ENCODE peak calls at places on chromosome 22, in ten cellular contexts. Y is transverse colon, T is anterior cingulate cortex, P is NCI-H748 treated with DMSO at 0.1 percent for 48 hours, M is Kasumi-1, A is neural crest cell, K is IMR-90, R is AML-193, J is cardiac muscle cell, V is C1 segment of cervical spinal cord. C is an unnamed sample.

GRCh38 chr22:21823740-21824438 is 43.6 kb downstream of the MAPK1 start:
- DNase-seq in Y (no peak), T (no peak), P (no peak), M (no peak), A (no peak), K (peak; percentile 63), R (no peak), J (peak; percentile 19), V (no peak), C (peak; percentile 54)

GRCh38 chr22:46687045-46687444 is 51.0 kb downstream of the CERK start:
- DNase-seq in Y (no peak), T (no peak), P (no peak), M (no peak), A (no peak), K (no peak), R (no peak), J (no peak), V (no peak), C (no peak)

GRCh38 chr22:26536056-26536761 is 23.9 kb upstream of the TFIP11 start:
- DNase-seq in Y (no peak), T (no peak), P (no peak), M (no peak), A (no peak), K (no peak), R (no peak), J (no peak), V (no peak), C (no peak)

GRCh38 chr22:26589845-26590524 is at the start of gene TPST2:
- DNase-seq in Y (peak; percentile 85), T (peak; percentile 53), P (peak; percentile 33), M (peak; percentile 60), A (peak; percentile 70), K (peak; percentile 65), R (peak; percentile 59), J (peak; percentile 83), V (peak; percentile 22), C (peak; percentile 79)

GRCh38 chr22:39432361-39432811 is 24.4 kb upstream of the MGAT3 start:
- DNase-seq in Y (no peak), T (no peak), P (no peak), M (no peak), A (peak; percentile 26), K (no peak), R (no peak), J (no peak), V (no peak), C (no peak)

GRCh38 chr22:50622723-50623327 is 5.1 kb downstream of the ARSA start:
- DNase-seq in Y (peak; percentile 93), T (no peak), P (peak; percentile 62), M (no peak), A (no peak), K (no peak), R (no peak), J (no peak), V (no peak), C (no peak)

GRCh38 chr22:42688241-42688913 is 32.3 kb downstream of the A4GALT start:
- DNase-seq in Y (peak; percentile 78), T (no peak), P (peak; percentile 16), M (no peak), A (peak; percentile 36), K (peak; percentile 93), R (no peak), J (peak; percentile 97), V (peak; percentile 28), C (peak; percentile 98)

GRCh38 chr22:44158766-44159165 is 22.0 kb upstream of the PARVG start:
- DNase-seq in Y (no peak), T (no peak), P (no peak), M (no peak), A (no peak), K (no peak), R (no peak), J (no peak), V (no peak), C (no peak)

GRCh38 chr22:41532908-41533825 is 11.1 kb downstream of the POLR3H start:
- DNase-seq in Y (peak; percentile 82), T (peak; percentile 51), P (peak; percentile 23), M (peak; percentile 69), A (peak; percentile 78), K (peak; percentile 58), R (peak; percentile 38), J (peak; percentile 70), V (peak; percentile 27), C (peak; percentile 65)

GRCh38 chr22:43886231-43886630 is 5.6 kb downstream of the PNPLA5 start:
- DNase-seq in Y (no peak), T (no peak), P (no peak), M (no peak), A (no peak), K (no peak), R (no peak), J (no peak), V (no peak), C (no peak)

GRCh38 chr22:50612168-50612714 is 11.6 kb downstream of the MAPK8IP2 start:
- DNase-seq in Y (no peak), T (no peak), P (no peak), M (no peak), A (no peak), K (no peak), R (no peak), J (no peak), V (no peak), C (no peak)

GRCh38 chr22:24051568-24051967 is 40.5 kb downstream of the CABIN1 start:
- DNase-seq in Y (no peak), T (no peak), P (no peak), M (no peak), A (no peak), K (no peak), R (no peak), J (no peak), V (no peak), C (no peak)

GRCh38 chr22:47837703-47838102 is 1075.3 kb downstream of the TBC1D22A start:
- DNase-seq in Y (no peak), T (no peak), P (peak; percentile 16), M (peak; percentile 12), A (no peak), K (no peak), R (peak; percentile 12), J (peak; percentile 12), V (no peak), C (peak; percentile 41)

GRCh38 chr22:42964994-42965699 is 49.8 kb downstream of the PACSIN2 start:
- DNase-seq in Y (no peak), T (no peak), P (peak; percentile 64), M (peak; percentile 51), A (no peak), K (peak; percentile 45), R (no peak), J (no peak), V (no peak), C (no peak)

GRCh38 chr22:45096256-45096907 is 67.3 kb upstream of the NUP50 start:
- DNase-seq in Y (peak; percentile 61), T (peak; percentile 12), P (peak; percentile 48), M (peak; percentile 73), A (peak; percentile 64), K (peak; percentile 58), R (peak; percentile 58), J (peak; percentile 67), V (peak; percentile 3), C (peak; percentile 66)

GRCh38 chr22:26364066-26365015 is 64.7 kb upstream of the ASPHD2 start:
- DNase-seq in Y (peak; percentile 54), T (no peak), P (peak; percentile 71), M (peak; percentile 90), A (peak; percentile 62), K (peak; percentile 80), R (peak; percentile 87), J (peak; percentile 87), V (peak; percentile 1), C (peak; percentile 83)

GRCh38 chr22:17633217-17633997 is 4.9 kb upstream of the ATP6V1E1 start:
- DNase-seq in Y (no peak), T (no peak), P (no peak), M (no peak), A (no peak), K (peak; percentile 92), R (no peak), J (peak; percentile 81), V (no peak), C (peak; percentile 85)

GRCh38 chr22:39317084-39317755 is 2.2 kb downstream of the RPL3 start:
- DNase-seq in Y (peak; percentile 60), T (no peak), P (no peak), M (no peak), A (no peak), K (no peak), R (no peak), J (no peak), V (no peak), C (no peak)

GRCh38 chr22:39493759-39494158 is 8.3 kb upstream of the MIEF1 start:
- DNase-seq in Y (no peak), T (no peak), P (no peak), M (no peak), A (no peak), K (peak; percentile 92), R (no peak), J (peak; percentile 50), V (no peak), C (peak; percentile 75)

GRCh38 chr22:31082606-31083376 is 1.7 kb downstream of the SMTN start:
- DNase-seq in Y (peak; percentile 89), T (no peak), P (no peak), M (peak; percentile 48), A (no peak), K (peak; percentile 64), R (no peak), J (peak; percentile 81), V (no peak), C (peak; percentile 81)

GRCh38 chr22:36204001-36204640 is 2.5 kb upstream of the APOL4 start:
- DNase-seq in Y (no peak), T (no peak), P (no peak), M (no peak), A (no peak), K (no peak), R (no peak), J (no peak), V (no peak), C (no peak)

GRCh38 chr22:32329202-32329645 is 28.4 kb upstream of the RFPL3 start:
- DNase-seq in Y (no peak), T (no peak), P (no peak), M (no peak), A (no peak), K (no peak), R (no peak), J (no peak), V (no peak), C (no peak)

GRCh38 chr22:42977574-42977973 is 37.4 kb downstream of the PACSIN2 start:
- DNase-seq in Y (no peak), T (no peak), P (no peak), M (peak; percentile 54), A (no peak), K (no peak), R (no peak), J (no peak), V (no peak), C (no peak)

GRCh38 chr22:42646569-42647525 is 2.3 kb downstream of the CYB5R3 start:
- DNase-seq in Y (peak; percentile 61), T (no peak), P (no peak), M (no peak), A (no peak), K (no peak), R (no peak), J (peak; percentile 68), V (no peak), C (peak; percentile 59)

GRCh38 chr22:42074153-42074750 is at the start of gene PHETA2:
- DNase-seq in Y (peak; percentile 63), T (no peak), P (no peak), M (no peak), A (no peak), K (peak; percentile 25), R (no peak), J (peak; percentile 63), V (no peak), C (peak; percentile 58)

GRCh38 chr22:30434775-30435315 is 9.3 kb downstream of the MTFP1 start:
- DNase-seq in Y (no peak), T (no peak), P (no peak), M (no peak), A (no peak), K (no peak), R (no peak), J (no peak), V (no peak), C (no peak)

GRCh38 chr22:37904572-37905533 is 1.2 kb upstream of the MICALL1 start:
- DNase-seq in Y (peak; percentile 33), T (no peak), P (no peak), M (peak; percentile 48), A (no peak), K (peak; percentile 99), R (no peak), J (peak; percentile 97), V (peak; percentile 65), C (peak; percentile 98)

GRCh38 chr22:47624277-47625012 is 862.0 kb downstream of the TBC1D22A start:
- DNase-seq in Y (no peak), T (no peak), P (no peak), M (no peak), A (no peak), K (no peak), R (no peak), J (no peak), V (no peak), C (no peak)

C was measured in fibroblast of villous mesenchyme.